ENCODE peak calls at places on chromosomes 13 and 19, in ten cellular contexts. One of them, this sample, is unnamed.

GRCh38 chr19:7224205-7224833 is 69.9 kb downstream of the INSR start:
- DNase-seq in cardiac fibroblast: peak
- DNase-seq in right cardiac atrium: no peak
- DNase-seq in kidney epithelial cell: no peak
- DNase-seq in brain microvascular endothelial cell: no peak
- DNase-seq in GM12865: no peak
- DNase-seq in uterus: peak
- DNase-seq in cardiac muscle cell: no peak
- DNase-seq in adipocyte: no peak
- DNase-seq in adrenal gland: peak
- DNase-seq in this sample: peak

GRCh38 chr19:12833747-12834417 is 497 bp downstream of the RTBDN start:
- DNase-seq in cardiac fibroblast: no peak
- DNase-seq in right cardiac atrium: peak
- DNase-seq in kidney epithelial cell: no peak
- DNase-seq in brain microvascular endothelial cell: no peak
- DNase-seq in GM12865: peak
- DNase-seq in uterus: no peak
- DNase-seq in cardiac muscle cell: peak
- DNase-seq in adipocyte: peak
- DNase-seq in adrenal gland: no peak
- DNase-seq in this sample: no peak

GRCh38 chr19:29858000-29858596 is 46.3 kb downstream of the CCNE1 start:
- DNase-seq in cardiac fibroblast: no peak
- DNase-seq in right cardiac atrium: no peak
- DNase-seq in kidney epithelial cell: no peak
- DNase-seq in brain microvascular endothelial cell: no peak
- DNase-seq in GM12865: peak
- DNase-seq in uterus: no peak
- DNase-seq in cardiac muscle cell: peak
- DNase-seq in adipocyte: no peak
- DNase-seq in adrenal gland: no peak
- DNase-seq in this sample: no peak

GRCh38 chr13:19838726-19839342 is 24.6 kb downstream of the ZMYM5 start:
- DNase-seq in cardiac fibroblast: peak
- DNase-seq in right cardiac atrium: no peak
- DNase-seq in kidney epithelial cell: no peak
- DNase-seq in brain microvascular endothelial cell: peak
- DNase-seq in GM12865: no peak
- DNase-seq in uterus: no peak
- DNase-seq in cardiac muscle cell: no peak
- DNase-seq in adipocyte: peak
- DNase-seq in adrenal gland: no peak
- DNase-seq in this sample: no peak

GRCh38 chr19:5489511-5489910 is 34.3 kb downstream of the ZNRF4 start:
- DNase-seq in cardiac fibroblast: no peak
- DNase-seq in right cardiac atrium: no peak
- DNase-seq in kidney epithelial cell: no peak
- DNase-seq in brain microvascular endothelial cell: no peak
- DNase-seq in GM12865: no peak
- DNase-seq in uterus: no peak
- DNase-seq in cardiac muscle cell: peak
- DNase-seq in adipocyte: peak
- DNase-seq in adrenal gland: no peak
- DNase-seq in this sample: no peak

GRCh38 chr13:107466326-107466725 is 749.0 kb downstream of the LIG4 start:
- DNase-seq in cardiac fibroblast: peak
- DNase-seq in right cardiac atrium: no peak
- DNase-seq in kidney epithelial cell: peak
- DNase-seq in brain microvascular endothelial cell: peak
- DNase-seq in GM12865: no peak
- DNase-seq in uterus: no peak
- DNase-seq in cardiac muscle cell: no peak
- DNase-seq in adipocyte: peak
- DNase-seq in adrenal gland: no peak
- DNase-seq in this sample: no peak

GRCh38 chr19:19466201-19466600 is 49.1 kb downstream of the TSSK6 start:
- DNase-seq in cardiac fibroblast: no peak
- DNase-seq in right cardiac atrium: no peak
- DNase-seq in kidney epithelial cell: no peak
- DNase-seq in brain microvascular endothelial cell: no peak
- DNase-seq in GM12865: no peak
- DNase-seq in uterus: no peak
- DNase-seq in cardiac muscle cell: no peak
- DNase-seq in adipocyte: no peak
- DNase-seq in adrenal gland: no peak
- DNase-seq in this sample: no peak

GRCh38 chr19:9857920-9858746 is 23.0 kb downstream of the PIN1 start:
- DNase-seq in cardiac fibroblast: peak
- DNase-seq in right cardiac atrium: no peak
- DNase-seq in kidney epithelial cell: no peak
- DNase-seq in brain microvascular endothelial cell: no peak
- DNase-seq in GM12865: peak
- DNase-seq in uterus: no peak
- DNase-seq in cardiac muscle cell: no peak
- DNase-seq in adipocyte: no peak
- DNase-seq in adrenal gland: no peak
- DNase-seq in this sample: no peak

GRCh38 chr13:97211357-97211756 is 10.8 kb upstream of the MBNL2 start:
- DNase-seq in cardiac fibroblast: no peak
- DNase-seq in right cardiac atrium: no peak
- DNase-seq in kidney epithelial cell: no peak
- DNase-seq in brain microvascular endothelial cell: no peak
- DNase-seq in GM12865: no peak
- DNase-seq in uterus: no peak
- DNase-seq in cardiac muscle cell: no peak
- DNase-seq in adipocyte: peak
- DNase-seq in adrenal gland: no peak
- DNase-seq in this sample: no peak

GRCh38 chr19:34186205-34186604 is 13.9 kb downstream of the LSM14A start:
- DNase-seq in cardiac fibroblast: no peak
- DNase-seq in right cardiac atrium: no peak
- DNase-seq in kidney epithelial cell: no peak
- DNase-seq in brain microvascular endothelial cell: no peak
- DNase-seq in GM12865: no peak
- DNase-seq in uterus: no peak
- DNase-seq in cardiac muscle cell: no peak
- DNase-seq in adipocyte: no peak
- DNase-seq in adrenal gland: no peak
- DNase-seq in this sample: no peak

GRCh38 chr19:34187011-34187410 is 14.7 kb downstream of the LSM14A start:
- DNase-seq in cardiac fibroblast: no peak
- DNase-seq in right cardiac atrium: no peak
- DNase-seq in kidney epithelial cell: no peak
- DNase-seq in brain microvascular endothelial cell: no peak
- DNase-seq in GM12865: no peak
- DNase-seq in uterus: no peak
- DNase-seq in cardiac muscle cell: no peak
- DNase-seq in adipocyte: no peak
- DNase-seq in adrenal gland: no peak
- DNase-seq in this sample: no peak

GRCh38 chr19:34188388-34188787 is 16.1 kb downstream of the LSM14A start:
- DNase-seq in cardiac fibroblast: peak
- DNase-seq in right cardiac atrium: no peak
- DNase-seq in kidney epithelial cell: no peak
- DNase-seq in brain microvascular endothelial cell: no peak
- DNase-seq in GM12865: no peak
- DNase-seq in uterus: no peak
- DNase-seq in cardiac muscle cell: no peak
- DNase-seq in adipocyte: peak
- DNase-seq in adrenal gland: no peak
- DNase-seq in this sample: no peak

GRCh38 chr19:34182125-34182524 is 9.8 kb downstream of the LSM14A start:
- DNase-seq in cardiac fibroblast: no peak
- DNase-seq in right cardiac atrium: no peak
- DNase-seq in kidney epithelial cell: no peak
- DNase-seq in brain microvascular endothelial cell: no peak
- DNase-seq in GM12865: no peak
- DNase-seq in uterus: no peak
- DNase-seq in cardiac muscle cell: no peak
- DNase-seq in adipocyte: no peak
- DNase-seq in adrenal gland: no peak
- DNase-seq in this sample: no peak

GRCh38 chr19:34184880-34185491 is 12.7 kb downstream of the LSM14A start:
- DNase-seq in cardiac fibroblast: peak
- DNase-seq in right cardiac atrium: no peak
- DNase-seq in kidney epithelial cell: no peak
- DNase-seq in brain microvascular endothelial cell: no peak
- DNase-seq in GM12865: peak
- DNase-seq in uterus: no peak
- DNase-seq in cardiac muscle cell: no peak
- DNase-seq in adipocyte: peak
- DNase-seq in adrenal gland: no peak
- DNase-seq in this sample: no peak
- H3K4me3 ChIP-seq in cardiac fibroblast: no peak
- H3K4me3 ChIP-seq in right cardiac atrium: peak
- H3K4me3 ChIP-seq in kidney epithelial cell: no peak
- H3K4me3 ChIP-seq in brain microvascular endothelial cell: no peak
- H3K4me3 ChIP-seq in GM12865: no peak
- H3K4me3 ChIP-seq in uterus: no peak
- H3K4me3 ChIP-seq in cardiac muscle cell: no peak
- H3K4me3 ChIP-seq in adipocyte: peak
- H3K4me3 ChIP-seq in adrenal gland: no peak
- H3K4me3 ChIP-seq in this sample: no peak

GRCh38 chr19:35931874-35932202 is 4.3 kb upstream of the LRFN3 start:
- DNase-seq in cardiac fibroblast: no peak
- DNase-seq in right cardiac atrium: no peak
- DNase-seq in kidney epithelial cell: no peak
- DNase-seq in brain microvascular endothelial cell: no peak
- DNase-seq in GM12865: no peak
- DNase-seq in uterus: no peak
- DNase-seq in cardiac muscle cell: no peak
- DNase-seq in adipocyte: no peak
- DNase-seq in adrenal gland: no peak
- DNase-seq in this sample: no peak

GRCh38 chr19:35928507-35928906 is 7.7 kb upstream of the LRFN3 start:
- DNase-seq in cardiac fibroblast: no peak
- DNase-seq in right cardiac atrium: no peak
- DNase-seq in kidney epithelial cell: no peak
- DNase-seq in brain microvascular endothelial cell: no peak
- DNase-seq in GM12865: no peak
- DNase-seq in uterus: no peak
- DNase-seq in cardiac muscle cell: no peak
- DNase-seq in adipocyte: no peak
- DNase-seq in adrenal gland: no peak
- DNase-seq in this sample: no peak

GRCh38 chr19:35935911-35936737 is at the start of gene LRFN3:
- DNase-seq in cardiac fibroblast: peak
- DNase-seq in right cardiac atrium: peak
- DNase-seq in kidney epithelial cell: no peak
- DNase-seq in brain microvascular endothelial cell: peak
- DNase-seq in GM12865: peak
- DNase-seq in uterus: peak
- DNase-seq in cardiac muscle cell: peak
- DNase-seq in adipocyte: peak
- DNase-seq in adrenal gland: peak
- DNase-seq in this sample: peak

GRCh38 chr19:35932291-35932936 is 3.8 kb upstream of the LRFN3 start:
- DNase-seq in cardiac fibroblast: no peak
- DNase-seq in right cardiac atrium: no peak
- DNase-seq in kidney epithelial cell: no peak
- DNase-seq in brain microvascular endothelial cell: no peak
- DNase-seq in GM12865: no peak
- DNase-seq in uterus: no peak
- DNase-seq in cardiac muscle cell: no peak
- DNase-seq in adipocyte: no peak
- DNase-seq in adrenal gland: no peak
- DNase-seq in this sample: no peak

GRCh38 chr19:35931161-35931873 is 4.9 kb upstream of the LRFN3 start:
- DNase-seq in cardiac fibroblast: peak
- DNase-seq in right cardiac atrium: peak
- DNase-seq in kidney epithelial cell: peak
- DNase-seq in brain microvascular endothelial cell: peak
- DNase-seq in GM12865: peak
- DNase-seq in uterus: peak
- DNase-seq in cardiac muscle cell: peak
- DNase-seq in adipocyte: peak
- DNase-seq in adrenal gland: peak
- DNase-seq in this sample: peak
- H3K4me3 ChIP-seq in cardiac fibroblast: peak
- H3K4me3 ChIP-seq in right cardiac atrium: no peak
- H3K4me3 ChIP-seq in kidney epithelial cell: peak
- H3K4me3 ChIP-seq in brain microvascular endothelial cell: peak
- H3K4me3 ChIP-seq in GM12865: peak
- H3K4me3 ChIP-seq in uterus: no peak
- H3K4me3 ChIP-seq in cardiac muscle cell: peak
- H3K4me3 ChIP-seq in adipocyte: peak
- H3K4me3 ChIP-seq in adrenal gland: no peak
- H3K4me3 ChIP-seq in this sample: no peak

DNA sequence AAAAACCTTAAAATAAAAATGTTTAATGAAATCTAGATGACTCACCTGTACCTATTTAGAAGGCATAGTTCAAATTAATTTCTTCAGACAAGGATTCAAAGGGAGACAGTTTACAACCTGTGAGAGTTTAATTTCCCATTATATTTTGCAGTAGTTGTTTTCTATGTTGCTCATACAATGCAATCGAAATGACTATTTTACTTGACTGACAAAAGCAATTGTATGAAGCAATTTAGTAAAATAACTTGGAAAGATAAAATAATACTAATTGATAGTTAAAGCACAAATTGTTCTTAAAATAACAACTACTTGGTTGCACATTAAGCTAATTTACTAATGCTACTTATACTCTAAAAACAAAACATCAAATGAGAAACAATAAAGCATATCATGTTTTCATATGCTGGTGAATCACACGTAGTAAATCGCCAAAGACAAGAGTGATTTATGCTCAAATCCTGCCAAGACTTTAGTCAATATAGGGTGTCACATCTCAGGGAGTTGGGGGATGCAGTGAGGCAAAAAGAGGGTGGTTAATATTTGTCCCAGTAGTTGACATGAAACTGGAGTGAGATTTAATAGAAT is 6.4 kb downstream of the DACH1 start:
- DNase-seq in cardiac fibroblast: no peak
- DNase-seq in right cardiac atrium: no peak
- DNase-seq in kidney epithelial cell: no peak
- DNase-seq in brain microvascular endothelial cell: no peak
- DNase-seq in GM12865: no peak
- DNase-seq in uterus: no peak
- DNase-seq in cardiac muscle cell: no peak
- DNase-seq in adipocyte: no peak
- DNase-seq in adrenal gland: no peak
- DNase-seq in this sample: no peak
- H3K4me3 ChIP-seq in cardiac fibroblast: no peak
- H3K4me3 ChIP-seq in right cardiac atrium: no peak
- H3K4me3 ChIP-seq in kidney epithelial cell: no peak
- H3K4me3 ChIP-seq in brain microvascular endothelial cell: no peak
- H3K4me3 ChIP-seq in GM12865: no peak
- H3K4me3 ChIP-seq in uterus: no peak
- H3K4me3 ChIP-seq in cardiac muscle cell: no peak
- H3K4me3 ChIP-seq in adipocyte: no peak
- H3K4me3 ChIP-seq in adrenal gland: no peak
- H3K4me3 ChIP-seq in this sample: no peak

DNA sequence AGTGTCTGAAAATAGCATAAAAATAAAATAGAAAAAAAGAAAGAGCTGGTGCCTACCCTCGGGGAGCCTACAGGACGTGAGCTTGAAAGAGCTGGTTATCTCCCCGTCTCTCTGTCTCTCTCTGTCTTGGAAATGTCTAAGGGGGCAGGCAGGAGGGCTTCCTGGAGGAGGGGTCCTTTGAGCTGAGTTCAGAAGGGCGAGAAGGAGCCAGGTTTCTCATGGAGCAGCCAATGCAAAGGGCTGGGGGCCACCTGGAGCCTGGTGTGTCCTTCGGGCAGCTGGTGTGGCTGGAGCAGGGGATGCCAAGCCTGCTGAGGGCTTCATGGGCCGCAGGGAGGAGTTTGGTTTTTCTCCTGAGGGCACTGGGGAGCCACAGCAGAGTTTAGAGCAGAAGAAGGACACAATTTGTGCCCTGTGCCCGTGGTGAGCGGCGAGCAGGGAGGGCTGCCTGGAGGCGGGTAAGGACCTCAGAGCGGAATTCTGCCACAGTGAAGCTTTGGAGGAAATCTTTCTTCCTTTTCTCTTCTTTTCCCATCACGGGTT is 38.6 kb downstream of the EFNA2 start:
- DNase-seq in cardiac fibroblast: no peak
- DNase-seq in right cardiac atrium: no peak
- DNase-seq in kidney epithelial cell: no peak
- DNase-seq in brain microvascular endothelial cell: no peak
- DNase-seq in GM12865: no peak
- DNase-seq in uterus: no peak
- DNase-seq in cardiac muscle cell: no peak
- DNase-seq in adipocyte: no peak
- DNase-seq in adrenal gland: no peak
- DNase-seq in this sample: no peak
- H3K4me3 ChIP-seq in cardiac fibroblast: no peak
- H3K4me3 ChIP-seq in right cardiac atrium: peak
- H3K4me3 ChIP-seq in kidney epithelial cell: no peak
- H3K4me3 ChIP-seq in brain microvascular endothelial cell: no peak
- H3K4me3 ChIP-seq in GM12865: no peak
- H3K4me3 ChIP-seq in uterus: no peak
- H3K4me3 ChIP-seq in cardiac muscle cell: no peak
- H3K4me3 ChIP-seq in adipocyte: no peak
- H3K4me3 ChIP-seq in adrenal gland: no peak
- H3K4me3 ChIP-seq in this sample: peak

This sample was measured in tibial artery.